ENCODE peak calls at places on chromosomes 3 and 15, in four cellular contexts. O is A549, C is IMR-90, W is HepG2. K is an unnamed sample.

GRCh38 chr15:58095415-58095814 is 29.9 kb upstream of the ALDH1A2 start:
- DNase-seq in O (no peak), C (no peak), W (no peak), K (no peak)

GRCh38 chr3:14224895-14225294 is 46.3 kb downstream of the LSM3 start:
- DNase-seq in O (no peak), C (peak), W (no peak), K (no peak)

GRCh38 chr3:167110906-167111305 is 269.2 kb downstream of the ZBBX start:
- DNase-seq in O (no peak), C (no peak), W (no peak), K (no peak)

GRCh38 chr3:193829781-193830180 is 236.8 kb downstream of the OPA1 start:
- DNase-seq in O (no peak), C (peak), W (no peak), K (no peak)

GRCh38 chr15:97126556-97127233 is 796.2 kb downstream of the NR2F2 start:
- DNase-seq in O (no peak), C (no peak), W (no peak), K (no peak)

GRCh38 chr15:101489236-101489632 is 273 bp downstream of the PCSK6 start:
- DNase-seq in O (peak), C (no peak), W (no peak), K (peak)

GRCh38 chr3:41216993-41217392 is 17.7 kb downstream of the CTNNB1 start:
- DNase-seq in O (no peak), C (no peak), W (no peak), K (no peak)

GRCh38 chr3:110495201-110495927 is 576.3 kb upstream of the NECTIN3 start:
- DNase-seq in O (no peak), C (no peak), W (no peak), K (no peak)

GRCh38 chr3:27577504-27577903 is 93.3 kb upstream of the SLC4A7 start:
- DNase-seq in O (no peak), C (no peak), W (no peak), K (no peak)

GRCh38 chr3:43872301-43872700 is 181.6 kb downstream of the ABHD5 start:
- DNase-seq in O (peak), C (peak), W (no peak), K (no peak)

GRCh38 chr3:185402561-185402960 is 39.6 kb downstream of the MAP3K13 start:
- DNase-seq in O (no peak), C (peak), W (no peak), K (no peak)

GRCh38 chr15:99719096-99719541 is 14.1 kb downstream of the LYSMD4 start:
- DNase-seq in O (no peak), C (peak), W (no peak), K (no peak)

GRCh38 chr3:176994876-176995781 is 202.2 kb downstream of the TBL1XR1 start:
- DNase-seq in O (no peak), C (no peak), W (no peak), K (no peak)

GRCh38 chr15:68583936-68584703 is 5.3 kb downstream of the CORO2B start:
- DNase-seq in O (no peak), C (no peak), W (no peak), K (no peak)

GRCh38 chr3:17747184-17747889 is 4.9 kb upstream of the TBC1D5 start:
- DNase-seq in O (no peak), C (no peak), W (peak), K (peak)

GRCh38 chr15:98548172-98548971 is 100.0 kb upstream of the IGF1R start:
- DNase-seq in O (peak), C (peak), W (no peak), K (no peak)

GRCh38 chr15:94042163-94042954 is 189.0 kb upstream of the MCTP2 start:
- DNase-seq in O (no peak), C (peak), W (no peak), K (no peak)

GRCh38 chr3:197854596-197855343 is 63.7 kb downstream of the LRCH3 start:
- DNase-seq in O (no peak), C (peak), W (no peak), K (no peak)

GRCh38 chr3:44522494-44522933 is 32.5 kb upstream of the ZKSCAN7 start:
- DNase-seq in O (no peak), C (no peak), W (peak), K (no peak)

GRCh38 chr3:85304360-85304964 is 345.7 kb downstream of the CADM2 start:
- DNase-seq in O (peak), C (no peak), W (peak), K (peak)

GRCh38 chr15:34461730-34462129 is 24.1 kb upstream of the GOLGA8A start:
- DNase-seq in O (no peak), C (no peak), W (no peak), K (no peak)

GRCh38 chr3:169966951-169967915 is 626 bp downstream of the SEC62 start:
- DNase-seq in O (peak), C (peak), W (peak), K (no peak)

GRCh38 chr15:99618941-99619411 is 53.2 kb downstream of the MEF2A start:
- DNase-seq in O (no peak), C (peak), W (no peak), K (peak)

GRCh38 chr15:80495406-80495942 is 91.3 kb downstream of the ARNT2 start:
- DNase-seq in O (no peak), C (no peak), W (peak), K (no peak)

GRCh38 chr15:101489633-101490407 is at the start of gene PCSK6:
- DNase-seq in O (peak), C (no peak), W (no peak), K (peak)

GRCh38 chr3:183654727-183655126 is 19.3 kb downstream of the KLHL24 start:
- DNase-seq in O (no peak), C (no peak), W (no peak), K (no peak)

GRCh38 chr3:42683875-42684593 is 1.3 kb upstream of the KLHL40 start:
- DNase-seq in O (peak), C (peak), W (peak), K (peak)

GRCh38 chr3:39013921-39014509 is 37.7 kb downstream of the SCN11A start:
- DNase-seq in O (no peak), C (no peak), W (peak), K (no peak)

GRCh38 chr3:160822931-160823330 is 66.9 kb downstream of the PPM1L start:
- DNase-seq in O (no peak), C (no peak), W (no peak), K (no peak)

GRCh38 chr3:131917006-131917405 is 117.8 kb downstream of the CPNE4 start:
- DNase-seq in O (no peak), C (no peak), W (no peak), K (no peak)

GRCh38 chr3:134056464-134056891 is 26.8 kb upstream of the SLCO2A1 start:
- DNase-seq in O (no peak), C (peak), W (no peak), K (peak)

GRCh38 chr3:95088464-95088863 is 1025.6 kb downstream of the NSUN3 start:
- DNase-seq in O (no peak), C (no peak), W (no peak), K (no peak)
- TF ChIP-seq BHLHE40 in O (no peak), C (no peak), W (no peak), K (no peak)

GRCh38 chr3:64686446-64686908 is 1.3 kb downstream of the ADAMTS9 start:
- DNase-seq in O (peak), C (peak), W (peak), K (peak)
- TF ChIP-seq MAZ in O (no peak), C (no peak), W (no peak), K (no peak)

GRCh38 chr3:61354604-61355003 is 103.4 kb upstream of the FHIT start:
- DNase-seq in O (no peak), C (no peak), W (no peak), K (no peak)

GRCh38 chr3:61356678-61357077 is 105.4 kb upstream of the FHIT start:
- DNase-seq in O (no peak), C (no peak), W (peak), K (no peak)

GRCh38 chr3:61357902-61358301 is 106.7 kb upstream of the FHIT start:
- DNase-seq in O (no peak), C (no peak), W (no peak), K (no peak)

GRCh38 chr3:61360297-61360696 is 109.0 kb upstream of the FHIT start:
- DNase-seq in O (no peak), C (no peak), W (no peak), K (no peak)

DNA sequence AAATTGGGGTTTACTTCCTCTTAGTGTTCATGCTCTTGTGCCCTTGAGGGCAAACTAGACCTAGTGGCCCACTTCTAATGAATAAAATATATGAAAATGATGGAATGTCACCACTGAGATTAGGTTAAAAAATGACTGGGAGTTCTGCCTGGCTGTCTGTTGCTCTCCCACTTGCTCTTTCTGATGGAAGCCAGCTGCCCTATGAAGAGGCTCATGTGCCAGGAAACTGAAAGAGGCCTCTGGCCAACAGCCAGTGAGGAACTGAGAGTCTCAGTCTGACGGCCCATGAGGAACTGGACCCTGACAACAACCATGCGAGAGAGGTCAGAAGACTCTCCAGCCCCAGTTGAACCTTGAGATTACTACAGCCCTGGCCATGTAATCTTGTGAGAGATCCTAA is 107.1 kb upstream of the FHIT start:
- DNase-seq in O (no peak), C (no peak), W (no peak), K (no peak)
- TF ChIP-seq SMC3 in O (no peak), C (no peak), W (no peak), K (no peak)

GRCh38 chr15:49225572-49226281 is 55.7 kb downstream of the GALK2 start:
- DNase-seq in O (no peak), C (peak), W (no peak), K (peak)
- TF ChIP-seq BHLHE40 in O (no peak), C (no peak), W (no peak), K (peak)

DNA sequence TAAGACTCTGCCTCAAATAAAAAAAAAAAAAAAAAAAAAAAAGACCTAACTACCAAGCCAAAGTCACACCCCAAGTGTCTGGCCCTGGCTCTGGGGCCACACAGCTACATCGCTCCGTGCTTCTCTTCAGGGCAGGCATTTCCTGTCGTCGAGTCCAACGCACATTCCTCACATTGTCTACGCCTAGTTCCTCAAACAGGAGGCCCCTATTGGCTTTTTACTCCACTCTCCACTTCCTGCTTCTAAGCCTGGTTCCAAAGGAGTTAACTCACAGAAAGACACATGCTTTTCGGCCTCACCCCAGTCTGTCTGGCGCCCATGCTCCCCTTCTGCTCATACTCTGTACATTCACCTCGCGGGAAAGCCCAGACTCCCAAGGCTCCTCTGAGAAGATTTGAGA is 28.8 kb downstream of the KNG1 start:
- DNase-seq in O (peak), C (peak), W (peak), K (no peak)
- TF ChIP-seq MAZ in O (no peak), C (no peak), W (no peak), K (no peak)